ENCODE peak calls at places on chromosome 7, in seven cellular contexts. S is CD8-positive, alpha-beta memory T cell; P is SJSA1; H is body of pancreas; L is RWPE1; R is MM.1S; K is mesendoderm. F is an unnamed sample.

GRCh38 chr7:102890292-102890970 is 22.4 kb upstream of the LRRC17 start:
- DNase-seq in S (no peak), R (no peak), P (no peak), K (no peak), H (no peak), L (no peak), F (no peak)

GRCh38 chr7:43044521-43044920 is 67.9 kb upstream of the HECW1 start:
- DNase-seq in S (no peak), L (no peak), P (no peak), R (no peak), H (no peak), K (no peak), F (no peak)

GRCh38 chr7:79046061-79046460 is 407.4 kb downstream of the MAGI2 start:
- DNase-seq in P (no peak), H (no peak), K (peak; percentile 23), S (no peak), L (no peak), R (no peak), F (no peak)

GRCh38 chr7:9200666-9201065 is 767.3 kb downstream of the NXPH1 start:
- DNase-seq in L (no peak), P (no peak), H (no peak), K (no peak), S (no peak), R (no peak), F (no peak)

GRCh38 chr7:79984210-79984609 is 150.4 kb upstream of the GNAI1 start:
- DNase-seq in S (no peak), K (no peak), L (no peak), P (no peak), H (no peak), R (no peak), F (no peak)

GRCh38 chr7:155785536-155785935 is 26.7 kb downstream of the SHH start:
- DNase-seq in K (no peak), H (no peak), S (no peak), P (no peak), R (no peak), L (no peak), F (no peak)

GRCh38 chr7:95476904-95477594 is 8.7 kb upstream of the ASB4 start:
- DNase-seq in R (peak; percentile 67), P (peak; percentile 49), H (peak; percentile 79), L (peak; percentile 70), K (peak; percentile 77), S (peak; percentile 21), F (no peak)

GRCh38 chr7:29896685-29897411 is 90.5 kb downstream of the WIPF3 start:
- DNase-seq in P (no peak), K (no peak), S (no peak), L (no peak), R (no peak), H (no peak), F (no peak)

GRCh38 chr7:48154792-48155413 is 16.4 kb upstream of the ABCA13 start:
- DNase-seq in L (peak; percentile 53), K (peak; percentile 58), R (peak; percentile 59), H (peak; percentile 52), S (peak; percentile 25), P (peak; percentile 55), F (no peak)

GRCh38 chr7:141460781-141461715 is 90.2 kb upstream of the AGK start:
- DNase-seq in R (no peak), S (no peak), P (no peak), H (no peak), K (no peak), L (peak; percentile 55), F (peak; percentile 48)

GRCh38 chr7:17523813-17524741 is 225.6 kb downstream of the AHR start:
- DNase-seq in K (no peak), P (peak; percentile 44), H (peak; percentile 73), R (no peak), S (no peak), L (peak; percentile 35), F (peak; percentile 91)

GRCh38 chr7:22631730-22632129 is 95.3 kb upstream of the IL6 start:
- DNase-seq in L (no peak), H (no peak), P (no peak), K (no peak), R (no peak), S (no peak), F (no peak)

GRCh38 chr7:150357277-150357676 is 11.3 kb upstream of the REPIN1 start:
- DNase-seq in K (no peak), L (no peak), S (peak; percentile 44), R (peak; percentile 69), P (no peak), H (no peak), F (no peak)

GRCh38 chr7:17474724-17475344 is 176.4 kb downstream of the AHR start:
- DNase-seq in R (no peak), P (no peak), H (no peak), L (no peak), K (peak; percentile 52), S (no peak), F (no peak)

GRCh38 chr7:74475243-74475986 is 21.7 kb downstream of the GTF2IRD1 start:
- DNase-seq in R (no peak), K (no peak), S (no peak), L (peak; percentile 35), P (no peak), H (peak; percentile 46), F (no peak)

GRCh38 chr7:45595809-45596664 is 21.9 kb downstream of the ADCY1 start:
- DNase-seq in H (no peak), P (peak; percentile 29), K (no peak), L (no peak), S (no peak), R (no peak), F (no peak)

GRCh38 chr7:142960955-142961512 is 1.1 kb downstream of the KEL start:
- DNase-seq in K (peak; percentile 32), L (no peak), S (no peak), R (peak; percentile 13), H (no peak), P (no peak), F (no peak)

GRCh38 chr7:76358053-76358477 is 726 bp downstream of the YWHAG start:
- DNase-seq in L (peak; percentile 49), P (peak; percentile 57), K (peak; percentile 60), R (peak; percentile 53), H (peak; percentile 39), S (peak; percentile 32), F (no peak)

GRCh38 chr7:28507538-28508282 is 95.4 kb downstream of the CREB5 start:
- DNase-seq in K (no peak), S (no peak), L (no peak), P (no peak), R (no peak), H (no peak), F (no peak)
- H3K27ac ChIP-seq in K (no peak overlapping the region), S (no peak overlapping the region), L (no peak overlapping the region), P (no peak overlapping the region), R (no peak overlapping the region), H (no peak overlapping the region), F (no peak overlapping the region)

GRCh38 chr7:90178592-90179279 is 24.5 kb downstream of the STEAP1 start:
- DNase-seq in K (peak; percentile 18), L (peak; percentile 62), R (peak; percentile 54), H (no peak), P (peak; percentile 79), S (no peak), F (peak; percentile 62)
- H3K27ac ChIP-seq in K (no peak overlapping the region), L (peak overlapping the region; percentile 43), R (peak overlapping the region; percentile 9), H (no peak overlapping the region), P (peak overlapping the region; percentile 82), S (no peak overlapping the region), F (peak overlapping the region; percentile 90)

GRCh38 chr7:129103561-129104324 is 40.8 kb upstream of the TSPAN33 start:
- DNase-seq in P (no peak), L (no peak), R (peak; percentile 5), S (no peak), K (no peak), H (no peak), F (no peak)
- H3K27ac ChIP-seq in P (no peak overlapping the region), L (no peak overlapping the region), R (no peak overlapping the region), S (no peak overlapping the region), K (no peak overlapping the region), H (peak overlapping the region; percentile 91), F (no peak overlapping the region)

GRCh38 chr7:128102490-128103291 is 71.5 kb upstream of the LRRC4 start:
- DNase-seq in S (no peak), R (no peak), P (no peak), L (no peak), H (no peak), K (no peak), F (no peak)

GRCh38 chr7:128105228-128106022 is 74.2 kb upstream of the LRRC4 start:
- DNase-seq in K (no peak), H (no peak), R (no peak), S (no peak), P (no peak), L (no peak), F (no peak)

GRCh38 chr7:128103498-128104108 is 72.4 kb upstream of the LRRC4 start:
- DNase-seq in K (no peak), P (no peak), H (peak; percentile 32), S (no peak), R (no peak), L (no peak), F (no peak)

GRCh38 chr7:128106840-128107239 is 75.6 kb upstream of the LRRC4 start:
- DNase-seq in S (no peak), H (peak; percentile 6), P (no peak), R (no peak), K (no peak), L (no peak), F (no peak)

GRCh38 chr7:128104109-128104742 is 73.0 kb upstream of the LRRC4 start:
- DNase-seq in S (no peak), L (no peak), H (peak; percentile 15), K (no peak), P (no peak), R (no peak), F (no peak)
- H3K27ac ChIP-seq in S (no peak overlapping the region), L (no peak overlapping the region), H (no peak overlapping the region), K (no peak overlapping the region), P (no peak overlapping the region), R (no peak overlapping the region), F (no peak overlapping the region)

GRCh38 chr7:2409745-2410414 is 6.5 kb downstream of the CHST12 start:
- DNase-seq in P (no peak), K (no peak), H (no peak), L (no peak), S (no peak), R (no peak), F (no peak)
- H3K27ac ChIP-seq in P (no peak overlapping the region), K (no peak overlapping the region), H (peak overlapping the region; percentile 13), L (no peak overlapping the region), S (no peak overlapping the region), R (no peak overlapping the region), F (no peak overlapping the region)

F was measured in epithelial cell of prostate.